ENCODE peak calls at places on chromosomes 1 and 21, in six cellular contexts. E, F, A, Y, L and S are unnamed samples.

GRCh38 chr1:25163986-25164385 is 68.3 kb downstream of the SYF2 start:
- DNase-seq in L (no peak), Y (no peak), E (no peak), F (no peak), A (no peak), S (no peak)

GRCh38 chr1:7485086-7485780 is 285.9 kb upstream of the VAMP3 start:
- DNase-seq in A (no peak), F (no peak), L (no peak), Y (no peak), E (no peak), S (no peak)

GRCh38 chr1:42658880-42659337 is 686 bp downstream of the PPIH start:
- DNase-seq in E (no peak), L (no peak), A (no peak), F (no peak), Y (no peak), S (no peak)

GRCh38 chr21:42818328-42818749 is 61.0 kb downstream of the WDR4 start:
- DNase-seq in E (peak), F (peak), Y (peak), L (peak), A (peak), S (peak)

GRCh38 chr1:202649553-202650392 is 60.5 kb downstream of the SYT2 start:
- DNase-seq in E (no peak), Y (no peak), A (peak), L (no peak), F (no peak), S (no peak)

GRCh38 chr1:82108843-82109242 is 308.1 kb downstream of the ADGRL2 start:
- DNase-seq in Y (no peak), L (no peak), A (no peak), F (no peak), E (no peak), S (no peak)

GRCh38 chr1:230091473-230092231 is 24.6 kb downstream of the GALNT2 start:
- DNase-seq in L (no peak), E (no peak), Y (no peak), A (no peak), F (no peak), S (no peak)

GRCh38 chr21:27511241-27511640 is 544.4 kb upstream of the ADAMTS5 start:
- DNase-seq in Y (no peak), A (no peak), E (no peak), F (no peak), L (no peak), S (no peak)

GRCh38 chr1:226046240-226046639 is 16.3 kb upstream of the H3-3A start:
- DNase-seq in E (no peak), F (no peak), Y (no peak), A (no peak), L (no peak), S (no peak)

GRCh38 chr1:109890115-109890953 is 20.3 kb upstream of the CSF1 start:
- DNase-seq in A (no peak), F (no peak), Y (no peak), E (no peak), L (no peak), S (no peak)

GRCh38 chr1:3341236-3341994 is 113.0 kb upstream of the ARHGEF16 start:
- DNase-seq in E (no peak), F (no peak), L (no peak), A (no peak), Y (no peak), S (no peak)

GRCh38 chr1:200162258-200162657 is 134.7 kb downstream of the NR5A2 start:
- DNase-seq in F (no peak), Y (no peak), L (no peak), E (no peak), A (no peak), S (no peak)

GRCh38 chr1:11571906-11572616 is 82.2 kb downstream of the FBXO2 start:
- DNase-seq in Y (no peak), F (no peak), E (peak), A (peak), L (no peak), S (no peak)

GRCh38 chr1:224846119-224846907 is 83.2 kb upstream of the DNAH14 start:
- DNase-seq in E (no peak), A (no peak), F (no peak), Y (no peak), L (no peak), S (no peak)